ENCODE peak calls at places on chromosomes 13 and 19, in six cellular contexts. S is endothelial cell; M is AG10803; P is HEK293T; G is stimulated activated CD4-positive, alpha-beta T cell treated with anti-CD3 and anti-CD28 coated beads, Interleukin-1b, Interleukin-23, amount 100 ng/mL, for 1 hour; J is DMS153. U is an unnamed sample.

GRCh38 chr19:28500982-28501633 is 711.8 kb downstream of the UQCRFS1 start:
- DNase-seq in S (no peak), M (no peak), P (no peak), G (no peak), J (no peak), U (no peak)

GRCh38 chr19:33214621-33215020 is 11.0 kb downstream of the SLC7A10 start:
- DNase-seq in S (no peak), M (peak), P (peak), G (no peak), J (peak), U (no peak)

GRCh38 chr13:67841071-67841470 is 610.9 kb upstream of the PCDH9 start:
- DNase-seq in S (no peak), M (no peak), P (peak), G (no peak), J (no peak), U (peak)

GRCh38 chr19:13978306-13978705 is 26.0 kb downstream of the DCAF15 start:
- DNase-seq in S (peak), M (no peak), P (no peak), G (no peak), J (peak), U (peak)

GRCh38 chr19:51440846-51441409 is 17.3 kb downstream of the SIGLEC8 start:
- DNase-seq in S (no peak), M (no peak), P (no peak), G (no peak), J (no peak), U (no peak)

GRCh38 chr13:70905035-70905434 is 796.8 kb upstream of the KLHL1 start:
- DNase-seq in S (no peak), M (no peak), P (no peak), G (no peak), J (no peak), U (no peak)

GRCh38 chr13:112545866-112546265 is 42.1 kb downstream of the TUBGCP3 start:
- DNase-seq in S (no peak), M (peak), P (no peak), G (no peak), J (no peak), U (no peak)

GRCh38 chr13:59771272-59771671 is 392.5 kb downstream of the DIAPH3 start:
- DNase-seq in S (no peak), M (peak), P (no peak), G (no peak), J (no peak), U (no peak)

GRCh38 chr13:24894277-24894971 is 130.5 kb downstream of the RNF17 start:
- DNase-seq in S (no peak), M (no peak), P (no peak), G (no peak), J (no peak), U (no peak)

GRCh38 chr13:40503966-40504591 is 162.4 kb downstream of the FOXO1 start:
- DNase-seq in S (no peak), M (peak), P (no peak), G (no peak), J (no peak), U (no peak)

GRCh38 chr19:35882074-35882832 is 13.9 kb downstream of the APLP1 start:
- DNase-seq in S (peak), M (peak), P (peak), G (no peak), J (peak), U (no peak)

GRCh38 chr19:40613669-40614594 is 12.8 kb downstream of the LTBP4 start:
- DNase-seq in S (peak), M (peak), P (peak), G (peak), J (peak), U (peak)

GRCh38 chr13:76921516-76921915 is 26.8 kb upstream of the ACOD1 start:
- DNase-seq in S (no peak), M (peak), P (no peak), G (no peak), J (no peak), U (no peak)

GRCh38 chr13:45004096-45004495 is 14.8 kb downstream of the GPALPP1 start:
- DNase-seq in S (no peak), M (no peak), P (no peak), G (no peak), J (no peak), U (no peak)

GRCh38 chr13:40789275-40790231 is at the start of gene SLC25A15:
- DNase-seq in S (peak), M (peak), P (peak), G (peak), J (peak), U (peak)

GRCh38 chr13:108987488-108987887 is 358.1 kb downstream of the MYO16 start:
- DNase-seq in S (no peak), M (peak), P (no peak), G (no peak), J (no peak), U (no peak)

GRCh38 chr19:7596191-7596937 is 701 bp downstream of the CAMSAP3 start:
- DNase-seq in S (no peak), M (no peak), P (no peak), G (no peak), J (no peak), U (no peak)